ENCODE peak calls at places on chromosomes 2 and 18, in eight cellular contexts. S is fibroblast of pulmonary artery; B is MCF 10A; X is AG09319; G is AG04450; Q is cardiac muscle cell; L is CD4-positive, alpha-beta T cell; E is tibial artery. N is an unnamed sample.

GRCh38 chr2:215668329-215668728 is 232.5 kb upstream of the FN1 start:
- DNase-seq in S (peak), B (no peak), X (no peak), G (no peak), Q (peak), L (no peak), E (no peak), N (no peak)

GRCh38 chr2:152354909-152355308 is 19.9 kb downstream of the FMNL2 start:
- DNase-seq in S (no peak), B (peak), X (no peak), G (no peak), Q (no peak), L (no peak), E (no peak), N (no peak)

GRCh38 chr18:28095041-28095440 is 81.9 kb downstream of the CDH2 start:
- DNase-seq in S (peak), B (no peak), X (no peak), G (no peak), Q (no peak), L (no peak), E (no peak), N (no peak)

GRCh38 chr2:67260348-67261277 is 136.5 kb upstream of the ETAA1 start:
- DNase-seq in S (peak), B (peak), X (peak), G (peak), Q (no peak), L (no peak), E (peak), N (peak)

GRCh38 chr2:219001577-219002394 is 8.6 kb upstream of the CRYBA2 start:
- DNase-seq in S (no peak), B (peak), X (no peak), G (no peak), Q (no peak), L (no peak), E (no peak), N (no peak)

GRCh38 chr2:23198316-23199114 is 186.5 kb upstream of the KLHL29 start:
- DNase-seq in S (no peak), B (no peak), X (no peak), G (no peak), Q (no peak), L (no peak), E (no peak), N (no peak)

GRCh38 chr18:36315736-36316135 is 18.2 kb downstream of the FHOD3 start:
- DNase-seq in S (peak), B (peak), X (no peak), G (no peak), Q (no peak), L (no peak), E (no peak), N (no peak)

GRCh38 chr2:47501374-47502200 is 98.6 kb downstream of the MSH2 start:
- DNase-seq in S (peak), B (peak), X (no peak), G (no peak), Q (no peak), L (no peak), E (no peak), N (no peak)

GRCh38 chr2:142588269-142588668 is 289.2 kb upstream of the KYNU start:
- DNase-seq in S (no peak), B (no peak), X (no peak), G (no peak), Q (no peak), L (no peak), E (no peak), N (no peak)

GRCh38 chr2:207042841-207043240 is 103.5 kb downstream of the CPO start:
- DNase-seq in S (no peak), B (no peak), X (no peak), G (no peak), Q (no peak), L (no peak), E (no peak), N (no peak)

GRCh38 chr2:116513991-116514390 is 1300.5 kb upstream of the DDX18 start:
- DNase-seq in S (peak), B (peak), X (no peak), G (no peak), Q (no peak), L (no peak), E (no peak), N (no peak)

GRCh38 chr2:239167766-239168444 is 232.9 kb downstream of the HDAC4 start:
- DNase-seq in S (no peak), B (no peak), X (no peak), G (no peak), Q (no peak), L (no peak), E (peak), N (peak)

GRCh38 chr2:9657731-9658130 is 26.9 kb upstream of the YWHAQ start:
- DNase-seq in S (no peak), B (no peak), X (no peak), G (no peak), Q (no peak), L (no peak), E (no peak), N (no peak)

GRCh38 chr18:45324489-45325111 is 290.7 kb upstream of the SLC14A2 start:
- DNase-seq in S (peak), B (peak), X (peak), G (peak), Q (no peak), L (no peak), E (peak), N (peak)

GRCh38 chr2:60459896-60460295 is 93.6 kb downstream of the BCL11A start:
- DNase-seq in S (no peak), B (peak), X (no peak), G (no peak), Q (no peak), L (no peak), E (no peak), N (no peak)

GRCh38 chr2:232541195-232541960 is 1.9 kb downstream of the CHRNG start:
- DNase-seq in S (no peak), B (no peak), X (no peak), G (no peak), Q (no peak), L (no peak), E (no peak), N (peak)

GRCh38 chr18:65568866-65569265 is 181.9 kb upstream of the CDH7 start:
- DNase-seq in S (no peak), B (peak), X (no peak), G (no peak), Q (no peak), L (no peak), E (no peak), N (no peak)

GRCh38 chr2:216829533-216829932 is 30.3 kb downstream of the TNP1 start:
- DNase-seq in S (peak), B (peak), X (peak), G (no peak), Q (peak), L (no peak), E (peak), N (peak)

GRCh38 chr2:212330263-212330662 is 208.3 kb downstream of the ERBB4 start:
- DNase-seq in S (no peak), B (no peak), X (no peak), G (no peak), Q (no peak), L (no peak), E (peak), N (no peak)

GRCh38 chr18:23684515-23685197 is 4.6 kb upstream of the LAMA3 start:
- DNase-seq in S (peak), B (no peak), X (no peak), G (no peak), Q (no peak), L (no peak), E (no peak), N (no peak)

GRCh38 chr2:154556607-154557006 is 141.9 kb upstream of the KCNJ3 start:
- DNase-seq in S (no peak), B (no peak), X (no peak), G (no peak), Q (no peak), L (no peak), E (no peak), N (no peak)

GRCh38 chr2:237431856-237432255 is 17.9 kb upstream of the COL6A3 start:
- DNase-seq in S (no peak), B (no peak), X (no peak), G (no peak), Q (no peak), L (no peak), E (no peak), N (no peak)

GRCh38 chr2:39932198-39932597 is 153.1 kb upstream of the THUMPD2 start:
- DNase-seq in S (no peak), B (no peak), X (no peak), G (no peak), Q (no peak), L (no peak), E (no peak), N (no peak)

GRCh38 chr2:7846607-7847006 is 835.2 kb upstream of the ID2 start:
- DNase-seq in S (no peak), B (no peak), X (no peak), G (no peak), Q (no peak), L (no peak), E (no peak), N (no peak)

GRCh38 chr18:45997689-45998088 is 30.6 kb upstream of the EPG5 start:
- DNase-seq in S (no peak), B (no peak), X (no peak), G (no peak), Q (no peak), L (no peak), E (no peak), N (no peak)

GRCh38 chr2:121643877-121644276 is 5.4 kb downstream of the CLASP1 start:
- DNase-seq in S (no peak), B (no peak), X (no peak), G (no peak), Q (no peak), L (no peak), E (no peak), N (no peak)

GRCh38 chr2:121731366-121731765 is 5.3 kb downstream of the NIFK start:
- DNase-seq in S (no peak), B (no peak), X (no peak), G (no peak), Q (no peak), L (no peak), E (no peak), N (no peak)

GRCh38 chr2:222709191-222709891 is 37.9 kb downstream of the MOGAT1 start:
- DNase-seq in S (peak), B (peak), X (peak), G (peak), Q (peak), L (no peak), E (peak), N (peak)

GRCh38 chr18:58525517-58525916 is 103.4 kb downstream of the ALPK2 start:
- DNase-seq in S (no peak), B (no peak), X (no peak), G (peak), Q (no peak), L (no peak), E (no peak), N (no peak)

GRCh38 chr2:238083919-238084318 is 16.2 kb upstream of the ESPNL start:
- DNase-seq in S (no peak), B (no peak), X (no peak), G (no peak), Q (no peak), L (no peak), E (no peak), N (no peak)

GRCh38 chr2:146927080-146927714 is 917.6 kb upstream of the ACVR2A start:
- DNase-seq in S (peak), B (peak), X (peak), G (no peak), Q (peak), L (no peak), E (peak), N (no peak)

GRCh38 chr2:43405829-43406228 is 179.4 kb upstream of the ZFP36L2 start:
- DNase-seq in S (no peak), B (no peak), X (no peak), G (no peak), Q (peak), L (no peak), E (no peak), N (no peak)

GRCh38 chr2:221402072-221402471 is 170.0 kb downstream of the EPHA4 start:
- DNase-seq in S (peak), B (no peak), X (no peak), G (peak), Q (peak), L (no peak), E (no peak), N (no peak)

GRCh38 chr2:201109186-201109585 is 6.8 kb upstream of the CFLAR start:
- DNase-seq in S (no peak), B (no peak), X (no peak), G (no peak), Q (no peak), L (no peak), E (no peak), N (no peak)

GRCh38 chr18:34627138-34627920 is 82.8 kb upstream of the DTNA start:
- DNase-seq in S (no peak), B (no peak), X (no peak), G (no peak), Q (no peak), L (no peak), E (no peak), N (no peak)

GRCh38 chr18:6752200-6752873 is 22.8 kb downstream of the ARHGAP28 start:
- DNase-seq in S (peak), B (no peak), X (no peak), G (peak), Q (peak), L (no peak), E (no peak), N (no peak)

GRCh38 chr18:6382968-6383367 is 31.7 kb downstream of the L3MBTL4 start:
- DNase-seq in S (no peak), B (no peak), X (no peak), G (no peak), Q (peak), L (no peak), E (no peak), N (no peak)

GRCh38 chr2:68756178-68756577 is 21.6 kb downstream of the ARHGAP25 start:
- DNase-seq in S (no peak), B (no peak), X (no peak), G (no peak), Q (no peak), L (no peak), E (no peak), N (no peak)

GRCh38 chr2:68755071-68755470 is 20.5 kb downstream of the ARHGAP25 start:
- DNase-seq in S (no peak), B (no peak), X (no peak), G (no peak), Q (no peak), L (no peak), E (no peak), N (no peak)

GRCh38 chr2:68751397-68752339 is 17.1 kb downstream of the ARHGAP25 start:
- DNase-seq in S (peak), B (peak), X (peak), G (peak), Q (peak), L (peak), E (peak), N (peak)

GRCh38 chr2:68750592-68751396 is 16.2 kb downstream of the ARHGAP25 start:
- DNase-seq in S (no peak), B (no peak), X (no peak), G (no peak), Q (no peak), L (no peak), E (no peak), N (no peak)

DNA sequence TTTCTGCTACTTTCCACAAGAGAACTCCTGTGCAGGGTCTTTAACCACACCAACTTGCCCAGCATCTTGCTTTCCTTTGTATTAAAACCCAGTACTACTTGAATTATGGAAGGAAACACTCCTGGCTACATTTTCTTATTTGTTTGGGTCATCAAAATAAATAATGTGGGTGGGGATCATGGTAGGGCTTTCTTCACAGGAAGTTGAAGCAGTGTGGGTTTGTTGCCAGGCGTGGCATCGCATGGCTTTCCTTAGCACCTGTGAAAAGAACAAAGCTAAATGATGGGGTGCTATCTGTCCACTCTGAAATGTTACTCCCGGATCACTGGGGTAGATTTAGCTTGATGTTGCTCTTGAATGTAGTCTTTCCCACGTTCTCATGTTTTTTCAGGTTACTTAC is 18.7 kb downstream of the ARHGAP25 start:
- DNase-seq in S (no peak), B (no peak), X (no peak), G (no peak), Q (no peak), L (no peak), E (no peak), N (no peak)
- TF ChIP-seq CTCF in S (no peak), B (no peak), X (no peak), G (no peak), Q (no peak), L (no peak), E (no peak), N (no peak)

GRCh38 chr18:74292541-74292858 is 737 bp upstream of the CYB5A start:
- DNase-seq in S (no peak), B (no peak), X (no peak), G (no peak), Q (no peak), L (no peak), E (no peak), N (no peak)

GRCh38 chr18:74291771-74292540 is at the start of gene CYB5A:
- DNase-seq in S (peak), B (peak), X (peak), G (peak), Q (peak), L (peak), E (peak), N (peak)

GRCh38 chr18:74289137-74289536 is 2.6 kb downstream of the CYB5A start:
- DNase-seq in S (peak), B (peak), X (no peak), G (no peak), Q (no peak), L (no peak), E (no peak), N (no peak)

GRCh38 chr18:74289946-74290478 is 1.8 kb downstream of the CYB5A start:
- DNase-seq in S (no peak), B (peak), X (no peak), G (no peak), Q (no peak), L (no peak), E (no peak), N (no peak)

DNA sequence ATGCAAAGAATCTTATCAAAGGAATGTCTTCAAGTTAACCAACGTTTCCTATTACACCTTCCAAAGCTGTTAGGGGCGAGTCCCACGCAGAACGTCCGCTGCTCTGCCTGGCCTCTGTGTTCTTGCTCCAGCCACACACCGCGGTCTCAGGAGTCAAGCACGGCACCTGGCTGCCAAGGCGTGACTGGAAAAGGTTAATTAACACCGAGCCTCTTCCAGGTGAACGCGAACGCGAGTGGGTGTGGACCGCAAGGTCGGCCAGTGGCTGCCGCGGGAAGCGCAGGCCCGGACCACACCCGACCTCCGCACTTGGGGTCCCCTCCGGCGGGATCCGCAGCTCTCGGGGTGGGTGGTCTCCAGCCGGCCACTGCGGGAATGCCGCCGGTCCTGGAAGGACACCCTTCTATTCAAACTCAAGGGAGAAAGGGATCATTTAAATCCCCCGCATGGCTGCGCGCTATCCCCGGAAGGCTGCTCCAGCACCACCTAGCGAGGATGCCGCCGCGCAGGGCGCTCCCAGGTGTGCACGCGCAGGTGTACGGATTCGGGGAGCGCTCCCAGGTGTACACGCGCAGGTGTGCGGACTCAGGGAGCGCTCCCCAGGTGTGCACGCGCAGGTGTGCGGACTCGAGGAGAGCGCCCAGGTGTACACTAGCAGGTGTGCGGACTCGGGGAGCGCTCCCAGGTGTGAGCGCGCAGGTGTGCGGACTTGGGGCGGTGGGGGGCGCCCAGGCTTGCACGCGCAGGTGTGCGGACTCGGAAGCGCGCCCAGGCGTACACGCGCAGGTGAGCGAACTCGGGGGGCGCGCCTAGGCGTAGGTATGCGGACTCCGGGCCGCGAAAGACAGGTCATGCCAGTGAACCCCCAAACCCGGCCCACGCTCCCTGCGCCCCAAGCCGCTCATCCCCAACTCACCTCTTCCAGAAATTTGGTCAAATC is 662 bp downstream of the CYB5A start:
- DNase-seq in S (peak), B (peak), X (no peak), G (no peak), Q (peak), L (no peak), E (no peak), N (peak)
- TF ChIP-seq CTCF in S (no peak), B (no peak), X (peak), G (no peak), Q (peak), L (peak), E (no peak), N (no peak)

GRCh38 chr2:159648643-159649042 is 32.3 kb upstream of the BAZ2B start:
- DNase-seq in S (no peak), B (no peak), X (no peak), G (no peak), Q (no peak), L (no peak), E (no peak), N (no peak)
- TF ChIP-seq CTCF in S (no peak), B (no peak), X (no peak), G (no peak), Q (no peak), L (no peak), E (no peak), N (no peak)

GRCh38 chr2:160375802-160376469 is 117.7 kb downstream of the RBMS1 start:
- DNase-seq in S (peak), B (peak), X (no peak), G (no peak), Q (no peak), L (no peak), E (no peak), N (no peak)

GRCh38 chr2:160376576-160376975 is 117.0 kb downstream of the RBMS1 start:
- DNase-seq in S (peak), B (peak), X (no peak), G (no peak), Q (no peak), L (no peak), E (no peak), N (no peak)

GRCh38 chr2:160375037-160375436 is 118.6 kb downstream of the RBMS1 start:
- DNase-seq in S (peak), B (peak), X (no peak), G (no peak), Q (no peak), L (no peak), E (no peak), N (no peak)

GRCh38 chr2:160379399-160379798 is 114.2 kb downstream of the RBMS1 start:
- DNase-seq in S (peak), B (peak), X (peak), G (peak), Q (no peak), L (no peak), E (no peak), N (no peak)

DNA sequence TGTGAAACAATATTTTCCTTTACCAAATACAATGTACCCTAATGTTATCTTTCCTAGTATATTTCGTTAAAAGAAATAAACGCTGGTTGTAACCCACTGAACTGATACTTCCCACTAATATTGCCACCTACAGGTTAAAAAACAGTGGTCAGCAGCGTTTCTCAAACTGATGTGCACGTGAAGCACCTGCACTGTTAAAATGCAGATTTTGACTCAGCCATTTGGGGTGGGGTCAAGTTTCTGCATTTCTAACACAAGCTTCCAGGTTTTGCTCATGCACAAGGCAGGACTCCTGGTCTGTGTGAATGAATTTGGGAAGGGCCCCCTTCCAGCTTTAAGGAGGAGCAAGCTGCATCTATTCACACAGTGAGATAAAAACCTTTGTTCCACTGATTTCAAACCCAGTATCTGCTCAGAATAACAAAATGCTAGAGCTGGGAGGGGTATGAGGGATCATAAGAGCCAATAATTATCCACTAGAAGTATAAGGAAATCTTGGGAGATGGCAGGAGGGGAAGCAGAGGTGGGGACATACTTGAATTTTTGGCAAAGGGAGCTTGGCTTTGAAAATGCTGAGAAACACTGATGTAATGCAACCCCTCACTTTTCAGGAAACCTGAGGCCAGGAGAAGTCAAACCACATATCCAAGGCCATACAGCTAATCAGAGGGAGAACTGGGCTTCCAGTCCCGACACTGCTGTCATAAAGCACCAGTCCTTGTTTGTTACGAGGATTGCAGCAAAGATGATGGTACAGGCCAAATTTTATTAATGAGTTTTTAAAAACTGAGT is 116.2 kb downstream of the RBMS1 start:
- DNase-seq in S (peak), B (no peak), X (no peak), G (no peak), Q (no peak), L (no peak), E (no peak), N (no peak)
- TF ChIP-seq CTCF in S (peak), B (no peak), X (no peak), G (no peak), Q (no peak), L (no peak), E (no peak), N (no peak)

N was measured in coronary artery.